ENCODE peak calls at places on chromosomes 11 and 22, in eight cellular contexts. D, M, R, J, Y, O, F and K are unnamed samples.

GRCh38 chr11:65646921-65647701 is 9.2 kb downstream of the SIPA1 start:
- DNase-seq in D (peak; percentile 78), M (peak; percentile 67), R (no peak), J (no peak), Y (peak; percentile 85), O (no peak), F (no peak), K (no peak)

GRCh38 chr11:64036081-64037026 is 623 bp downstream of the FLRT1 start:
- DNase-seq in D (no peak), M (no peak), R (peak; percentile 51), J (peak; percentile 35), Y (no peak), O (no peak), F (no peak), K (peak; percentile 73)

GRCh38 chr11:64564947-64565889 is 25.8 kb upstream of the SLC22A12 start:
- DNase-seq in D (no peak), M (no peak), R (no peak), J (no peak), Y (no peak), O (no peak), F (no peak), K (no peak)

GRCh38 chr11:88089134-88089533 is 86.1 kb downstream of the RAB38 start:
- DNase-seq in D (no peak), M (no peak), R (no peak), J (no peak), Y (no peak), O (no peak), F (no peak), K (no peak)

GRCh38 chr11:26229270-26229669 is 102.7 kb upstream of the ANO3 start:
- DNase-seq in D (no peak), M (no peak), R (no peak), J (peak; percentile 98), Y (no peak), O (no peak), F (no peak), K (no peak)

GRCh38 chr11:20873054-20873453 is 203.7 kb downstream of the NELL1 start:
- DNase-seq in D (no peak), M (peak; percentile 10), R (no peak), J (no peak), Y (no peak), O (no peak), F (no peak), K (peak; percentile 26)

GRCh38 chr11:70557742-70558485 is 159.6 kb downstream of the CTTN start:
- DNase-seq in D (no peak), M (no peak), R (no peak), J (no peak), Y (no peak), O (no peak), F (no peak), K (no peak)

GRCh38 chr11:3835100-3835485 is 5.7 kb downstream of the RHOG start:
- DNase-seq in D (no peak), M (no peak), R (no peak), J (peak; percentile 27), Y (no peak), O (no peak), F (no peak), K (no peak)

GRCh38 chr11:6856871-6857270 is 6.0 kb upstream of the OR10A2 start:
- DNase-seq in D (no peak), M (no peak), R (no peak), J (peak; percentile 54), Y (no peak), O (no peak), F (no peak), K (no peak)

GRCh38 chr11:115527534-115528125 is 23.4 kb upstream of the CADM1 start:
- DNase-seq in D (no peak), M (no peak), R (no peak), J (no peak), Y (no peak), O (no peak), F (no peak), K (no peak)

GRCh38 chr11:10019906-10020682 is 273.9 kb downstream of the SBF2 start:
- DNase-seq in D (peak; percentile 44), M (no peak), R (no peak), J (no peak), Y (no peak), O (no peak), F (no peak), K (no peak)

GRCh38 chr11:75565916-75566762 is 4.1 kb downstream of the SERPINH1 start:
- DNase-seq in D (no peak), M (no peak), R (no peak), J (no peak), Y (no peak), O (no peak), F (no peak), K (no peak)
- TF ChIP-seq POLR2A in D (no peak), M (no peak), R (no peak), J (no peak), Y (no peak), O (no peak), F (no peak), K (no peak)

GRCh38 chr22:38314140-38314991 is 2.9 kb downstream of the CSNK1E start:
- DNase-seq in D (no peak), M (no peak), R (no peak), J (peak; percentile 75), Y (no peak), O (no peak), F (no peak), K (no peak)
- TF ChIP-seq POLR2A in D (no peak), M (no peak), R (no peak), J (peak; percentile 85), Y (no peak), O (no peak), F (no peak), K (no peak)

DNA sequence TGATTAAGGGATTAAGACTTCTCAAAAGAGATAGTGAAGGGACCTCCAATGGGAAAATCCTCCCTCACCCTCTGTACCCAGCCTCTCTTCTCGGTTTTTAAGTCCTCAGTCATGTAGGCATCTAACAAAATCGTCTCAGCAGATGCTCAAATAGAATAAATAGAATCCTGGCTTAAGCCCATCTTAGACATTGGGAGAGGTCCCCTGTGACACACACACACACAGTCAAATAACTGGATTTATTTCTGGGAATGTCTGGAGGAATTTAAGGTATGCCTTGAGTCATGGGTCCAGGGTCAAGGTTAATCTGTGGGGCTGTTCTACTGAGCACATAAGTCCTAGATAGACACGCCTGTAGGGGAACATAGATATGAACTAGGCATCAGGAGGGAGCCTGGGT is 478.2 kb downstream of the MIAT start:
- DNase-seq in D (no peak), M (peak; percentile 47), R (no peak), J (peak; percentile 73), Y (no peak), O (no peak), F (no peak), K (peak; percentile 56)
- TF ChIP-seq POLR2A in D (no peak), M (no peak), R (no peak), J (no peak), Y (no peak), O (no peak), F (no peak), K (no peak)

DNA sequence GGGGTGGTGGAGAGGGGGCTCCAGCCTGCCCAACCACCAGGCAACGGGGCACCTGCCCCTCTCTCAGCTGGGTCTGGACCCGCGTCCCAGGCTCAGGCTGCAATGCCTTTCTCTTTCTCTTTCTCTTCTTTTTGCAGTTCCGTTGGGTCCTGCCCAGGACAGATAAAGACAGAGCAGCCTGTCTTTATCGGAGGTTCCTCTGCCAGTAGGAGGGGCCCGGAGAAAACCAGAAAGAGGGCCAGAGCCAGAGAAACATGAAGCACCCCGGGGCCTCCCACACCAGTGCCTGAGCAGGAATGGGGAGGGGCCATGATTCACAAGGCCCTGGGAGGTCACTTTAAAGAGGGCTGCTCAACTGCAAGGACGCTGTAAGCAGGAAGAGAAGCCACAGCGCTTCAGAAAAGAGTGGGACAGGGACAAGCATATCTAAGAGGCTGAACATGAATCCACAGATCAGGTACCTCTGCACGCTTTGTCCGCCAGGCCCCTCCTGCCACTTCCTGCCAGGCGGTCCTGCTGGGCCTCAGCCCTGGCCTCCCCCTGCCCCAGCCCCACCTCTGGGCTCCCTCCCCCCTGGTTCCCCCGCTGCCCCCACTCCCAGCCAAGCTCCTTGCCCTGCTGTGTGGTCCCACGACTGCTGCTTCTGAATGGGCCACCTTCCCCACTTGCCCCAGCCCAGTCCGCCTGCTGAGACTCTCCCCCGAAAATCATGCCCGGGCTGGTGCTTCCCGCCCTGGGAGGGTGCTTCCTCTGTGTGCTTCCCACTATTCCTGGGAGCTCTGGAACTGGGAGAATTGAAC is at the start of gene APOBEC3C:
- DNase-seq in D (peak; percentile 78), M (peak; percentile 58), R (peak; percentile 94), J (peak; percentile 90), Y (peak; percentile 96), O (peak; percentile 75), F (peak; percentile 65), K (peak; percentile 50)
- TF ChIP-seq POLR2A in D (no peak), M (peak; percentile 51), R (peak; percentile 67), J (peak; percentile 65), Y (peak; percentile 33), O (peak; percentile 84), F (peak; percentile 28), K (peak; percentile 64)

GRCh38 chr22:27668828-27669797 is 132.4 kb downstream of the MN1 start:
- DNase-seq in D (no peak), M (peak; percentile 58), R (peak; percentile 23), J (peak; percentile 18), Y (peak; percentile 90), O (no peak), F (peak; percentile 58), K (peak; percentile 76)
- TF ChIP-seq POLR2A in D (no peak), M (no peak), R (no peak), J (no peak), Y (no peak), O (no peak), F (no peak), K (no peak)

GRCh38 chr11:67118801-67119576 is at the start of gene KDM2A:
- DNase-seq in D (peak; percentile 99), M (peak; percentile 100), R (peak; percentile 99), J (peak; percentile 99), Y (peak; percentile 99), O (peak; percentile 97), F (peak; percentile 96), K (peak; percentile 100)

GRCh38 chr11:67119577-67120391 is 721 bp downstream of the KDM2A start:
- DNase-seq in D (no peak), M (peak; percentile 48), R (peak; percentile 21), J (no peak), Y (peak; percentile 64), O (no peak), F (no peak), K (no peak)

GRCh38 chr11:67117667-67118058 is 1.4 kb upstream of the KDM2A start:
- DNase-seq in D (no peak), M (no peak), R (peak; percentile 36), J (no peak), Y (peak; percentile 58), O (no peak), F (no peak), K (no peak)

GRCh38 chr11:67117176-67117575 is 1.9 kb upstream of the KDM2A start:
- DNase-seq in D (no peak), M (no peak), R (no peak), J (no peak), Y (no peak), O (no peak), F (no peak), K (no peak)

GRCh38 chr11:67118059-67118766 is 850 bp upstream of the KDM2A start:
- DNase-seq in D (peak; percentile 48), M (peak; percentile 38), R (peak; percentile 51), J (no peak), Y (peak; percentile 70), O (peak; percentile 31), F (no peak), K (no peak)
- TF ChIP-seq POLR2A in D (no peak), M (peak; percentile 25), R (no peak), J (peak; percentile 33), Y (no peak), O (no peak), F (no peak), K (no peak)